ENCODE peak calls at places on chromosomes 2 and 18, in nine cellular contexts. P, G, D, J, A, Z, M, Y and R are unnamed samples.

GRCh38 chr2:144015655-144016245 is 504.2 kb downstream of the ZEB2 start:
- DNase-seq in P (peak), G (no peak), D (no peak), J (no peak), A (peak), Z (no peak), M (no peak), Y (peak), R (no peak)

GRCh38 chr2:109592905-109593304 is 20.9 kb downstream of the SEPTIN10 start:
- DNase-seq in P (no peak), G (no peak), D (no peak), J (no peak), A (no peak), Z (peak), M (no peak), Y (no peak), R (no peak)

GRCh38 chr18:22282311-22283235 is 113.2 kb downstream of the GATA6 start:
- DNase-seq in P (peak), G (no peak), D (no peak), J (no peak), A (peak), Z (no peak), M (no peak), Y (peak), R (peak)

GRCh38 chr18:44725300-44726096 is 44.8 kb downstream of the SETBP1 start:
- DNase-seq in P (peak), G (no peak), D (no peak), J (peak), A (peak), Z (peak), M (no peak), Y (no peak), R (peak)

GRCh38 chr2:238518127-238518827 is 91.5 kb downstream of the ASB1 start:
- DNase-seq in P (no peak), G (no peak), D (no peak), J (no peak), A (peak), Z (no peak), M (no peak), Y (no peak), R (no peak)

GRCh38 chr2:112724611-112725525 is 4.0 kb downstream of the NT5DC4 start:
- DNase-seq in P (no peak), G (no peak), D (no peak), J (no peak), A (no peak), Z (no peak), M (no peak), Y (no peak), R (peak)

GRCh38 chr2:134249755-134250154 is 4.1 kb upstream of the MGAT5 start:
- DNase-seq in P (no peak), G (no peak), D (no peak), J (no peak), A (no peak), Z (no peak), M (no peak), Y (no peak), R (no peak)

GRCh38 chr2:157349949-157350510 is 24.4 kb upstream of the ERMN start:
- DNase-seq in P (peak), G (no peak), D (no peak), J (no peak), A (no peak), Z (no peak), M (no peak), Y (no peak), R (no peak)

GRCh38 chr2:216989335-216990129 is 129.7 kb upstream of the TNP1 start:
- DNase-seq in P (peak), G (no peak), D (no peak), J (no peak), A (peak), Z (no peak), M (no peak), Y (no peak), R (no peak)

GRCh38 chr2:43423941-43424261 is 171.9 kb downstream of the THADA start:
- DNase-seq in P (no peak), G (no peak), D (no peak), J (no peak), A (no peak), Z (no peak), M (no peak), Y (no peak), R (no peak)

GRCh38 chr2:160666019-160666676 is 172.5 kb upstream of the RBMS1 start:
- DNase-seq in P (peak), G (no peak), D (no peak), J (peak), A (peak), Z (peak), M (no peak), Y (peak), R (peak)

GRCh38 chr2:121018136-121019057 is 266.6 kb downstream of the TFCP2L1 start:
- DNase-seq in P (peak), G (no peak), D (peak), J (no peak), A (peak), Z (no peak), M (no peak), Y (no peak), R (no peak)

GRCh38 chr2:232405943-232406510 is 617 bp upstream of the ALPG start:
- DNase-seq in P (no peak), G (no peak), D (no peak), J (no peak), A (no peak), Z (no peak), M (no peak), Y (no peak), R (no peak)

GRCh38 chr2:168717790-168718502 is 84.5 kb upstream of the NOSTRIN start:
- DNase-seq in P (no peak), G (no peak), D (no peak), J (no peak), A (peak), Z (no peak), M (no peak), Y (no peak), R (no peak)
- H3K27ac ChIP-seq in P (no peak), G (peak), D (no peak), J (no peak), A (no peak), Z (no peak), M (no peak), Y (no peak), R (no peak)

GRCh38 chr2:136113767-136114070 is 4.2 kb downstream of the CXCR4 start:
- DNase-seq in P (no peak), G (no peak), D (no peak), J (no peak), A (no peak), Z (no peak), M (no peak), Y (no peak), R (no peak)

GRCh38 chr2:136112949-136113766 is 4.8 kb downstream of the CXCR4 start:
- DNase-seq in P (no peak), G (no peak), D (no peak), J (no peak), A (no peak), Z (no peak), M (no peak), Y (no peak), R (no peak)

GRCh38 chr2:136114392-136114791 is 3.6 kb downstream of the CXCR4 start:
- DNase-seq in P (no peak), G (no peak), D (no peak), J (no peak), A (no peak), Z (no peak), M (no peak), Y (no peak), R (no peak)

GRCh38 chr2:136110528-136110927 is 7.4 kb downstream of the CXCR4 start:
- DNase-seq in P (no peak), G (no peak), D (no peak), J (no peak), A (no peak), Z (no peak), M (no peak), Y (no peak), R (no peak)

DNA sequence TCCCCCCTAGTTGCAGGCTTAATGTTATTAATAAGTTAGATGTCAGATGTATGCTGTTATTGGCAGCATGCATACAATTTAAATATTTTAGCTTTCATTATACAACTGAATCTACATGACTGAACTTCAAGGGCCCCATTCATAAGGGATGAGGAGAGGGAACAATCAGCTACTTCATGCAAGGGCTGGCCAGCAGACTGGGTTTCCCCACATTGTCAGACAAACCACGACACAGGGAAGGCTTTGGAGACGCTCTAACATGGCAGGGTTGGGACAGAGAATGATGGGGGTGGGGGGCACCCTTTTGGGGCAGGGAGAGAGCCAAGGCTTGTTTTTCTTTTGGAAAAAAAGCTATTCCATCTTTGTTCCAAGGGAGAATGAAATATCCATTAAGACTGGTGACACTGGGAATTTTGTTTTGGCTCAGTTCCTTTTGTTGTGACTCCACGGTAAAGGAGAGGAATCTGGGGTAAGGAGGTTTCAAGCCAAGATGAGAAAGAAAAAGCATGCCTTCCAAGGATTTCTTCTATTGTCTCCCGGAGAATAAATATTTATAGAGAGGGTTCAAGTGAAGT is 5.5 kb downstream of the CXCR4 start:
- DNase-seq in P (no peak), G (no peak), D (no peak), J (no peak), A (no peak), Z (no peak), M (no peak), Y (no peak), R (no peak)
- H3K27ac ChIP-seq in P (no peak), G (no peak), D (no peak), J (no peak), A (no peak), Z (no peak), M (no peak), Y (no peak), R (no peak)

DNA sequence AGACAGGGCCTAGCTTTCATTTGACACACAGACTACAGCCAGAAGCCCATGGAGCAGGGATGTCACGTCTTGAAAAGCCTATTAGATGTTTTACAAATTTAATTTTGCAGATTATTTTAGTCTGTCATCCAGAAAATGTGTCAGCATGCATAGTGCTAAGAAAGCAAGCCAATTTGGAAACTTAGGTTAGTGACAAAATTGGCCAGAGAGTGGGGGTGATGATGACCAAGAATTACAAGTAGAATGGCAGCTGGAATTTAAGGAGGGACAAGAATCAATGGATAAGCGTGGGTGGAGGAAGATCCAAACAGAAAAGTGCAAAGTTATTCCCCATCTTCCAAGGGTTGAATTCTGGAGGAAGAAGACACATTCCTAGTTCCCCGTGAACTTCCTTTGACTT is 7.8 kb upstream of the IL1RL2 start:
- DNase-seq in P (no peak), G (no peak), D (no peak), J (no peak), A (no peak), Z (no peak), M (no peak), Y (no peak), R (no peak)
- H3K27ac ChIP-seq in P (no peak), G (no peak), D (no peak), J (no peak), A (no peak), Z (no peak), M (no peak), Y (no peak), R (no peak)

DNA sequence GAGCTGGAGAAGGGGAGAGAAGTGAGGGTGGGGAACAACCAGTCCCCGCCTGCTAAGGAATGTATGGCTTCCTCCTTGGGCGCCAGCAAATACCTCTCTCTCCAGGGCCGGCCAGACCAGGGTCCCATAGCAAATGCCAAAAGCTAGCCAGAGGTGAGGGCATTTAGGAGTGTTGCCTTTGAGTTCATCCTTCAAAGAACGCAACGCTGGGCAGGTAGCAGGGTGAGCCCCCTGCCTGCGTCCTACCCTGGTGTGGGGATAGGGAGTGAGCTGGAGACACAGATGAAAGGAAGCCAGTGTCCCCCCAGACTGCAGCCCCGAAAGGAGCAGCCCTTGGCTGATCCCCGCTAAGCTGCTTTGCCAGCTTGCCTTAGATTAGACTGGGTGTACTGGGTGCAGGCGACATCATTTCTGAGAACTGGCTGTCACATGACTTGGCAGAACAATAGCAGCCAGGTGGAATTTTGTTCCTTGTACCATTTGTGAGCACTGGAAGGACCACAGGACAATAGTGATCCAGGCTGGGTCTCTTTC is 40.4 kb downstream of the KLHL29 start:
- DNase-seq in P (no peak), G (no peak), D (no peak), J (no peak), A (no peak), Z (no peak), M (no peak), Y (no peak), R (no peak)
- H3K27ac ChIP-seq in P (no peak), G (no peak), D (no peak), J (no peak), A (no peak), Z (no peak), M (no peak), Y (peak), R (no peak)

GRCh38 chr2:187566266-187566665 is 12.0 kb upstream of the TFPI start:
- DNase-seq in P (no peak), G (no peak), D (no peak), J (no peak), A (no peak), Z (no peak), M (no peak), Y (no peak), R (no peak)

GRCh38 chr2:187567126-187567525 is 12.9 kb upstream of the TFPI start:
- DNase-seq in P (peak), G (no peak), D (no peak), J (no peak), A (no peak), Z (no peak), M (no peak), Y (peak), R (no peak)

GRCh38 chr2:187569042-187569441 is 14.8 kb upstream of the TFPI start:
- DNase-seq in P (no peak), G (no peak), D (no peak), J (no peak), A (no peak), Z (no peak), M (no peak), Y (no peak), R (no peak)

GRCh38 chr2:187569571-187569970 is 15.3 kb upstream of the TFPI start:
- DNase-seq in P (no peak), G (no peak), D (no peak), J (no peak), A (no peak), Z (no peak), M (no peak), Y (no peak), R (no peak)

DNA sequence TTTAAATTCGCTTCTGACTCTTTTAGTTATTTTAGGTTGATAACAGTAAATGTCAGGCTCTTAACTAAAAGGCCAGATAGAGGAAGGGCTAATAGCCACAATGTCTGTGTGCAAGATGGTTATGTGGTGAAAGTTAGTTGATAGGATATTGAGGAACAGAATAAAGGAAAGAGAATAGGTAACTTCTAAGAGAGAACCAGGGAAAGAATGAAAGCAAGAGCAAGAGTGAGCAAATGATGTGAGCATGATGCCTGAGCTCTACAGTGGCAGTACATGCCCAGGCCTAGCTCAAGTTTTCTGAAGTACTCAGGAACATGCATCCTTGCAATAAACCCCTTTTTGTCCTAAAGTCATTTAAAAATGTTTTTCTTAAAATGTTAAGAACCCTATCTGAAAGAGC is 12.5 kb upstream of the TFPI start:
- DNase-seq in P (no peak), G (no peak), D (no peak), J (no peak), A (no peak), Z (no peak), M (no peak), Y (no peak), R (no peak)
- H3K27ac ChIP-seq in P (no peak), G (peak), D (no peak), J (no peak), A (no peak), Z (no peak), M (no peak), Y (no peak), R (no peak)

GRCh38 chr2:28137221-28137620 is 246.7 kb downstream of the BABAM2 start:
- DNase-seq in P (peak), G (no peak), D (no peak), J (no peak), A (peak), Z (no peak), M (no peak), Y (peak), R (no peak)

GRCh38 chr2:28134262-28134812 is 243.8 kb downstream of the BABAM2 start:
- DNase-seq in P (no peak), G (peak), D (peak), J (no peak), A (no peak), Z (no peak), M (peak), Y (no peak), R (no peak)

GRCh38 chr2:28134857-28135256 is 244.3 kb downstream of the BABAM2 start:
- DNase-seq in P (no peak), G (no peak), D (no peak), J (no peak), A (no peak), Z (peak), M (no peak), Y (no peak), R (no peak)

GRCh38 chr2:28135324-28135723 is 244.8 kb downstream of the BABAM2 start:
- DNase-seq in P (no peak), G (no peak), D (no peak), J (no peak), A (no peak), Z (no peak), M (no peak), Y (no peak), R (no peak)

GRCh38 chr2:28136557-28136956 is 246.0 kb downstream of the BABAM2 start:
- DNase-seq in P (no peak), G (no peak), D (no peak), J (no peak), A (no peak), Z (no peak), M (no peak), Y (no peak), R (no peak)
- H3K27ac ChIP-seq in P (no peak), G (no peak), D (no peak), J (no peak), A (no peak), Z (no peak), M (no peak), Y (no peak), R (no peak)

GRCh38 chr2:168571061-168571460 is 115.0 kb downstream of the CERS6 start:
- DNase-seq in P (no peak), G (no peak), D (no peak), J (no peak), A (peak), Z (no peak), M (no peak), Y (no peak), R (no peak)
- H3K27ac ChIP-seq in P (no peak), G (no peak), D (no peak), J (no peak), A (no peak), Z (no peak), M (no peak), Y (no peak), R (no peak)

GRCh38 chr2:159290289-159290907 is 3.9 kb upstream of the WDSUB1 start:
- DNase-seq in P (peak), G (no peak), D (no peak), J (no peak), A (peak), Z (peak), M (peak), Y (peak), R (no peak)
- H3K27ac ChIP-seq in P (peak), G (no peak), D (no peak), J (no peak), A (no peak), Z (peak), M (no peak), Y (peak), R (peak)

GRCh38 chr2:207970825-207971142 is 54.5 kb downstream of the PLEKHM3 start:
- DNase-seq in P (no peak), G (no peak), D (no peak), J (no peak), A (no peak), Z (no peak), M (no peak), Y (no peak), R (no peak)
- H3K27ac ChIP-seq in P (no peak), G (no peak), D (no peak), J (no peak), A (no peak), Z (no peak), M (peak), Y (no peak), R (no peak)

GRCh38 chr2:39499336-39499735 is 62.3 kb upstream of the MAP4K3 start:
- DNase-seq in P (no peak), G (no peak), D (no peak), J (no peak), A (no peak), Z (no peak), M (no peak), Y (no peak), R (no peak)
- H3K27ac ChIP-seq in P (no peak), G (no peak), D (no peak), J (no peak), A (no peak), Z (no peak), M (no peak), Y (no peak), R (no peak)